ENCODE peak calls at places on chromosome X, in five cellular contexts. D is lower lobe of right lung, Q is thoracic aorta, X is AG04450, M is upper lobe of left lung. J is an unnamed sample.

GRCh38 chrX:98795636-98796035 is 1614.4 kb downstream of the PCDH19 start:
- DNase-seq in D (no peak), Q (no peak), M (no peak), X (no peak), J (no peak)

GRCh38 chrX:78314561-78314960 is 12.8 kb downstream of the CYSLTR1 start:
- DNase-seq in M (no peak), D (no peak), Q (no peak), X (no peak), J (no peak)

GRCh38 chrX:154333837-154334271 is 38.3 kb downstream of the TKTL1 start:
- DNase-seq in X (no peak), Q (no peak), D (no peak), M (no peak), J (no peak)

GRCh38 chrX:111200327-111200726 is 70.0 kb downstream of the CAPN6 start:
- DNase-seq in X (no peak), M (no peak), Q (no peak), D (no peak), J (no peak)

GRCh38 chrX:113369056-113369455 is 528.4 kb upstream of the AMOT start:
- DNase-seq in Q (no peak), D (no peak), X (no peak), M (no peak), J (no peak)

GRCh38 chrX:78029663-78030062 is 60.2 kb upstream of the PGAM4 start:
- DNase-seq in M (no peak), X (no peak), Q (no peak), D (no peak), J (no peak)

GRCh38 chrX:13194291-13195103 is 125.4 kb downstream of the ATXN3L start:
- DNase-seq in D (no peak), X (no peak), Q (no peak), M (no peak), J (no peak)

GRCh38 chrX:79161655-79162054 is 17.2 kb downstream of the GPR174 start:
- DNase-seq in M (no peak), Q (no peak), D (no peak), X (no peak), J (peak; percentile 19)

GRCh38 chrX:20063716-20064351 is 52.9 kb downstream of the MAP7D2 start:
- DNase-seq in D (no peak), Q (no peak), M (no peak), X (no peak), J (no peak)

GRCh38 chrX:139974496-139974895 is 9.2 kb upstream of the CXorf66 start:
- DNase-seq in X (no peak), Q (no peak), D (no peak), M (no peak), J (no peak)

GRCh38 chrX:22730542-22730941 is 269.2 kb upstream of the DDX53 start:
- DNase-seq in X (no peak), D (no peak), M (no peak), Q (no peak), J (no peak)

GRCh38 chrX:154649864-154650510 is 3.4 kb downstream of the CTAG2 start:
- DNase-seq in M (no peak), D (no peak), Q (no peak), X (no peak), J (no peak)

GRCh38 chrX:130186645-130187044 is 14.9 kb downstream of the RAB33A start:
- DNase-seq in D (no peak), M (no peak), X (no peak), Q (no peak), J (no peak)

GRCh38 chrX:47030339-47030738 is 47.9 kb upstream of the RGN start:
- DNase-seq in X (peak; percentile 26), M (no peak), D (no peak), Q (no peak), J (no peak)

GRCh38 chrX:109710181-109710580 is 22.9 kb downstream of the ACSL4 start:
- DNase-seq in M (no peak), D (no peak), X (no peak), Q (no peak), J (no peak)

GRCh38 chrX:38409289-38409688 is 56.9 kb downstream of the OTC start:
- DNase-seq in M (no peak), Q (no peak), D (no peak), X (no peak), J (no peak)

GRCh38 chrX:46814966-46815365 is 21.9 kb upstream of the RP2 start:
- DNase-seq in X (no peak), D (no peak), M (no peak), Q (no peak), J (no peak)

GRCh38 chrX:46298821-46299220 is 246.4 kb downstream of the ZNF674 start:
- DNase-seq in Q (no peak), M (no peak), X (no peak), D (no peak), J (no peak)

GRCh38 chrX:49208399-49208798 is 8.4 kb upstream of the SYP start:
- DNase-seq in X (no peak), D (no peak), Q (no peak), M (no peak), J (no peak)

GRCh38 chrX:119189586-119189985 is 46.5 kb upstream of the PGRMC1 start:
- DNase-seq in X (no peak), D (no peak), Q (no peak), M (no peak), J (no peak)

GRCh38 chrX:77448170-77448569 is 981 bp downstream of the FGF16 start:
- DNase-seq in M (peak; percentile 66), Q (no peak), D (no peak), X (no peak), J (no peak)

GRCh38 chrX:15410430-15410829 is 26.2 kb upstream of the VEGFD start:
- DNase-seq in Q (no peak), D (no peak), M (no peak), X (no peak), J (no peak)

GRCh38 chrX:38959736-38960534 is 158.7 kb downstream of the MID1IP1 start:
- DNase-seq in X (no peak), M (no peak), D (no peak), Q (no peak), J (no peak)

GRCh38 chrX:150856101-150856500 is 42.4 kb downstream of the CD99L2 start:
- DNase-seq in Q (no peak), D (no peak), X (no peak), M (no peak), J (no peak)

GRCh38 chrX:80335062-80335830 is 85.0 kb upstream of the TENT5D start:
- DNase-seq in Q (no peak), D (peak; percentile 49), M (peak; percentile 89), X (no peak), J (no peak)

GRCh38 chrX:12080265-12080664 is 58.0 kb upstream of the FRMPD4 start:
- DNase-seq in Q (no peak), D (no peak), M (no peak), X (peak; percentile 7), J (no peak)

GRCh38 chrX:17590892-17591740 is 146.2 kb upstream of the SCML1 start:
- DNase-seq in X (no peak), M (no peak), Q (no peak), D (peak; percentile 48), J (no peak)

GRCh38 chrX:40414335-40414734 is 166.4 kb upstream of the ATP6AP2 start:
- DNase-seq in X (no peak), Q (no peak), D (no peak), M (no peak), J (no peak)

GRCh38 chrX:69117876-69118526 is 47.3 kb downstream of the PJA1 start:
- DNase-seq in M (no peak), X (no peak), D (no peak), Q (no peak), J (no peak)

DNA sequence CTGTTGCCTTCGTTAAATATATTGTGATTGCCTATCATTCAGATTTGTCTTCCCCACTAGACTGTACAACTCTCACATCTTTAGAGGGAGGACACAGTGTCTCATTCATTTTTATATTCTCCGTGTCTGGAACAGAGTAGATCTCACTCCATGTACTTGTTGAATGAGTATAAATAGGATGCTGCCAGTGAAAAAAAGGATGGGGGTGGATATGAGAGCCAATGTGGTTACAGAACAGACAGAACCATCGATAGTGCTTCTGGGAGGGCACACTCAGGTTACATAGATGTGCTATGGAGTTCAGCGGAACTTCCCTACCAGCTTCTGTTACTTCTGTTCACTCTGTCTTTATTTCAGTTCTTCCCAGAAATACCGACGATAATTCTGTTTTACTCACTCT is 66.9 kb downstream of the SH2D1A start:
- DNase-seq in M (no peak), D (no peak), X (no peak), Q (no peak), J (no peak)
- H3K9me3 ChIP-seq in M (no peaks in the 10 kb centered on the region), D (no peaks in the 10 kb centered on the region), X (no peaks in the 10 kb centered on the region), Q (no peaks in the 10 kb centered on the region), J (no peaks in the 10 kb centered on the region)

DNA sequence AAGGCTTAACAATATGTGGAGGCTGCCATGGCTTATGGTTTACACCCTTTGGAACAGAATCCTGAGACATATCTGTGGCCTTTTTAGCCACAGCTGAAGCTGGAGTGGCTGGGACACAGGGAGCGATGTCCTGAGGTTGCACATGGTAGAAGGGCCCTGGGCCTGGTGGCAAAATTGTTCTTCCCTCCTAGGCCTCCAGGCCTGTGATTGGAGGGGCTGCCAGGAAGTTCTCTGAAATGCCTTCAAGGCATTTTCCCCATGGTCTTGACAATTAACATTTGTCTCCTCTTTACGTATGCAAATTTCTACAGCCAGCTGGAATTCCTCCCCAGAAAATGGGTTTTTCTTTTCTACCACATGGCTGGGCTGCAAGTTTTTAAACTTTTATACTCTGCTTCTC is 39.1 kb upstream of the MAGEA8 start:
- DNase-seq in D (no peak), X (no peak), Q (no peak), M (no peak), J (no peak)
- H3K9me3 ChIP-seq in D (no peaks in the 10 kb centered on the region), X (no peaks in the 10 kb centered on the region), Q (no peaks in the 10 kb centered on the region), M (no peaks in the 10 kb centered on the region), J (no peaks in the 10 kb centered on the region)

GRCh38 chrX:7025471-7025870 is 122.0 kb upstream of the STS start:
- DNase-seq in D (no peak), X (no peak), Q (no peak), M (no peak), J (no peak)
- H3K9me3 ChIP-seq in D (no peaks in the 10 kb centered on the region), X (no peaks in the 10 kb centered on the region), Q (no peaks in the 10 kb centered on the region), M (no peaks in the 10 kb centered on the region), J (no peaks in the 10 kb centered on the region)

GRCh38 chrX:74853255-74853654 is 72.0 kb downstream of the NEXMIF start:
- DNase-seq in X (no peak), D (no peak), M (no peak), Q (no peak), J (no peak)
- H3K9me3 ChIP-seq in X (peaks cover 4% of the 10 kb centered on the region), D (peaks cover 7% of the 10 kb centered on the region), M (no peaks in the 10 kb centered on the region), Q (peaks cover 11% of the 10 kb centered on the region), J (no peaks in the 10 kb centered on the region)

GRCh38 chrX:135892781-135893180 is 463 bp downstream of the CT45A10 start:
- DNase-seq in X (no peak), M (no peak), Q (no peak), D (no peak), J (no peak)
- H3K9me3 ChIP-seq in X (peaks cover 3% of the 10 kb centered on the region), M (no peaks in the 10 kb centered on the region), Q (no peaks in the 10 kb centered on the region), D (no peaks in the 10 kb centered on the region), J (no peaks in the 10 kb centered on the region)

GRCh38 chrX:72062890-72063289 is 68.8 kb downstream of the RTL5 start:
- DNase-seq in M (no peak), X (no peak), Q (no peak), D (no peak), J (no peak)
- H3K9me3 ChIP-seq in M (no peaks in the 10 kb centered on the region), X (no peaks in the 10 kb centered on the region), Q (no peaks in the 10 kb centered on the region), D (no peaks in the 10 kb centered on the region), J (no peaks in the 10 kb centered on the region)

DNA sequence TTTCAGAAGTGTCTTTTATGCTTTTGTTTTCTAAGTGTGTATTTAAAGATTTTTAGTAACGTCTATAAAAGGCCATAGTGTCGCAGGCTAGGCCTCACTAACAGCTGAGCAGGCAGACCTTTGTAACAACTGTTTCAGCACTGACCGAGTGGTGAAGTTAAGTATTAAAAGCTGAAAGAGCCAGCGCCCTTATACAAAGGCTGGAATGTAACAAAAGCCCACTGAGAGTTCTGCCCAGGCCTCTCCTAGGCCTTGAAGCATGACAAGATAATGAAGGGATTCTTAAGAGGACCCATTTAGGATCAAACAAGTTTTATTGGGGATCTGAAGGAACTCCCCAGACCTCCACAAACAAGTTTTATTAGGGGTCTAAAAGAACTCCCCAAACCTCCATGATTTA is 722.5 kb upstream of the PRKX start:
- DNase-seq in Q (no peak), M (no peak), X (no peak), D (no peak), J (no peak)
- H3K9me3 ChIP-seq in Q (no peaks in the 10 kb centered on the region), M (no peaks in the 10 kb centered on the region), X (no peaks in the 10 kb centered on the region), D (no peaks in the 10 kb centered on the region), J (no peaks in the 10 kb centered on the region)

J was measured in T-helper 17 cell.